ENCODE peak calls at places on chromosomes 11 and 22, in nine cellular contexts. Q is astrocyte of the hippocampus; C is sciatic nerve; X is activated CD4-positive, alpha-beta T cell treated with anti-CD3 and anti-CD28 coated beads, Interleukin-2, amount 50 U/mL, for 24 hours; L is NCI-H524 treated with DMSO at 0.1 percent for 48 hours; Z is brain microvascular endothelial cell; E is KBM-7; K is midbrain; R is MCF 10A. T is an unnamed sample.

GRCh38 chr11:100004541-100004940 is 682.5 kb upstream of the ARHGAP42 start:
- DNase-seq in Q (peak), C (no peak), X (no peak), L (no peak), Z (peak), E (no peak), K (no peak), R (no peak), T (no peak)

GRCh38 chr11:119062779-119063178 is 4.8 kb upstream of the VPS11 start:
- DNase-seq in Q (peak), C (no peak), X (no peak), L (no peak), Z (peak), E (no peak), K (no peak), R (peak), T (no peak)

GRCh38 chr22:34416321-34416900 is 496.1 kb upstream of the LARGE1 start:
- DNase-seq in Q (no peak), C (no peak), X (no peak), L (peak), Z (no peak), E (no peak), K (no peak), R (no peak), T (peak)

GRCh38 chr11:118144301-118144701 is 8.3 kb downstream of the SCN4B start:
- DNase-seq in Q (no peak), C (peak), X (no peak), L (no peak), Z (no peak), E (no peak), K (no peak), R (no peak), T (no peak)

GRCh38 chr22:27975381-27976013 is 56.4 kb upstream of the PITPNB start:
- DNase-seq in Q (no peak), C (no peak), X (no peak), L (no peak), Z (no peak), E (no peak), K (no peak), R (peak), T (no peak)

GRCh38 chr11:85171648-85172257 is 455.4 kb downstream of the DLG2 start:
- DNase-seq in Q (peak), C (no peak), X (no peak), L (no peak), Z (no peak), E (no peak), K (no peak), R (peak), T (no peak)

GRCh38 chr11:23423119-23423518 is 562.8 kb upstream of the CCDC179 start:
- DNase-seq in Q (peak), C (no peak), X (no peak), L (no peak), Z (peak), E (no peak), K (no peak), R (no peak), T (no peak)

GRCh38 chr11:2541881-2542361 is 97.1 kb downstream of the KCNQ1 start:
- DNase-seq in Q (no peak), C (peak), X (no peak), L (no peak), Z (no peak), E (no peak), K (no peak), R (no peak), T (no peak)

GRCh38 chr11:3722100-3722499 is 50.9 kb upstream of the CHRNA10 start:
- DNase-seq in Q (no peak), C (no peak), X (no peak), L (no peak), Z (no peak), E (no peak), K (no peak), R (no peak), T (no peak)

GRCh38 chr22:23752090-23752691 is 1.3 kb upstream of the ZNF70 start:
- DNase-seq in Q (no peak), C (no peak), X (no peak), L (no peak), Z (no peak), E (peak), K (no peak), R (no peak), T (no peak)

GRCh38 chr22:37148031-37148651 is 1.6 kb downstream of the IL2RB start:
- DNase-seq in Q (no peak), C (no peak), X (no peak), L (no peak), Z (no peak), E (no peak), K (no peak), R (no peak), T (no peak)

GRCh38 chr11:123272565-123272964 is 77.5 kb upstream of the CLMP start:
- DNase-seq in Q (no peak), C (no peak), X (no peak), L (no peak), Z (no peak), E (no peak), K (no peak), R (peak), T (no peak)

GRCh38 chr11:74519719-74520118 is 26.2 kb upstream of the LIPT2 start:
- DNase-seq in Q (no peak), C (no peak), X (no peak), L (no peak), Z (no peak), E (no peak), K (no peak), R (no peak), T (no peak)

GRCh38 chr11:74966651-74967050 is 17.6 kb downstream of the SPCS2 start:
- DNase-seq in Q (peak), C (no peak), X (no peak), L (no peak), Z (peak), E (no peak), K (no peak), R (peak), T (no peak)

GRCh38 chr11:96001037-96001436 is 77.1 kb upstream of the MTMR2 start:
- DNase-seq in Q (no peak), C (peak), X (no peak), L (no peak), Z (no peak), E (no peak), K (peak), R (peak), T (no peak)

GRCh38 chr22:27420817-27421361 is 380.7 kb downstream of the MN1 start:
- DNase-seq in Q (peak), C (peak), X (no peak), L (no peak), Z (peak), E (no peak), K (peak), R (peak), T (no peak)

GRCh38 chr11:63012450-63013238 is 3.0 kb downstream of the SLC22A8 start:
- DNase-seq in Q (no peak), C (no peak), X (no peak), L (no peak), Z (no peak), E (no peak), K (no peak), R (no peak), T (no peak)

GRCh38 chr11:2838676-2839075 is 46.9 kb downstream of the CDKN1C start:
- DNase-seq in Q (no peak), C (no peak), X (no peak), L (no peak), Z (no peak), E (no peak), K (no peak), R (no peak), T (no peak)

GRCh38 chr11:78025378-78025777 is 2.3 kb upstream of the KCTD14 start:
- DNase-seq in Q (no peak), C (no peak), X (no peak), L (no peak), Z (no peak), E (no peak), K (no peak), R (no peak), T (no peak)

GRCh38 chr22:37630839-37631435 is 8.5 kb upstream of the SH3BP1 start:
- DNase-seq in Q (no peak), C (no peak), X (no peak), L (no peak), Z (no peak), E (no peak), K (no peak), R (no peak), T (no peak)

GRCh38 chr22:33758961-33759360 is 161.3 kb downstream of the LARGE1 start:
- DNase-seq in Q (no peak), C (no peak), X (no peak), L (no peak), Z (no peak), E (no peak), K (no peak), R (no peak), T (no peak)

GRCh38 chr11:12083380-12083779 is 27.0 kb upstream of the MICAL2 start:
- DNase-seq in Q (no peak), C (no peak), X (no peak), L (no peak), Z (no peak), E (peak), K (no peak), R (no peak), T (peak)

GRCh38 chr11:18749681-18750319 is 23.8 kb upstream of the IGSF22 start:
- DNase-seq in Q (peak), C (no peak), X (no peak), L (no peak), Z (peak), E (peak), K (peak), R (peak), T (peak)

GRCh38 chr11:79342686-79343085 is 98.1 kb downstream of the TENM4 start:
- DNase-seq in Q (no peak), C (no peak), X (no peak), L (no peak), Z (no peak), E (no peak), K (no peak), R (no peak), T (no peak)

GRCh38 chr22:23833911-23834317 is 4.9 kb downstream of the DERL3 start:
- DNase-seq in Q (no peak), C (peak), X (no peak), L (no peak), Z (no peak), E (no peak), K (no peak), R (no peak), T (no peak)

GRCh38 chr11:74262725-74263124 is 48.7 kb downstream of the P4HA3 start:
- DNase-seq in Q (no peak), C (no peak), X (no peak), L (no peak), Z (no peak), E (no peak), K (no peak), R (no peak), T (no peak)

T was measured in GM23338.